ENCODE peak calls at places on chromosomes 2 and 18, in four cellular contexts. M, J, Q and U are unnamed samples.

GRCh38 chr18:13216732-13217465 is 1.7 kb upstream of the LDLRAD4 start:
- DNase-seq in J (peak), Q (peak), M (no peak), U (peak)

GRCh38 chr2:61327173-61327572 is 143.7 kb downstream of the USP34 start:
- DNase-seq in J (no peak), M (no peak), Q (no peak), U (no peak)

GRCh38 chr2:59449264-59449663 is 1104.2 kb downstream of the BCL11A start:
- DNase-seq in M (no peak), J (peak), Q (no peak), U (no peak)

GRCh38 chr18:69172046-69172445 is 228.6 kb upstream of the DOK6 start:
- DNase-seq in M (no peak), Q (no peak), J (no peak), U (no peak)

GRCh38 chr2:149651229-149651628 is 63.7 kb upstream of the MMADHC start:
- DNase-seq in M (no peak), J (no peak), Q (no peak), U (no peak)

GRCh38 chr2:2520396-2520795 is 189.3 kb upstream of the MYT1L start:
- DNase-seq in Q (no peak), J (no peak), M (no peak), U (no peak)

GRCh38 chr18:55245200-55245599 is 285.9 kb upstream of the CCDC68 start:
- DNase-seq in Q (no peak), J (no peak), M (no peak), U (no peak)

GRCh38 chr2:186068154-186068826 is 329.7 kb downstream of the FSIP2 start:
- DNase-seq in Q (no peak), J (peak), M (no peak), U (no peak)

GRCh38 chr18:11983592-11983991 is 2.3 kb downstream of the IMPA2 start:
- DNase-seq in M (no peak), Q (no peak), J (no peak), U (no peak)

GRCh38 chr2:190404487-190404886 is 3.7 kb upstream of the MFSD6 start:
- DNase-seq in J (no peak), M (no peak), Q (no peak), U (no peak)

GRCh38 chr2:2810504-2810903 is 479.4 kb upstream of the MYT1L start:
- DNase-seq in M (no peak), J (no peak), Q (no peak), U (no peak)

GRCh38 chr2:199160677-199161465 is 296.9 kb downstream of the SATB2 start:
- DNase-seq in Q (no peak), J (no peak), M (no peak), U (no peak)